ENCODE peak calls at places on chromosomes 2 and 18, in four cellular contexts. T is B cell, H is MM.1S, Q is left ventricle myocardium inferior. K is an unnamed sample.
A peak's percentile ranks its signal among the peaks of the same experiment; 100 is the strongest.

GRCh38 chr2:54048117-54048785 is 67.2 kb upstream of the ACYP2 start:
- DNase-seq in T (no peak), Q (no peak), H (no peak), K (no peak)

GRCh38 chr2:3344897-3345296 is 32.7 kb downstream of the EIPR1 start:
- DNase-seq in Q (no peak), T (no peak), H (no peak), K (no peak)

GRCh38 chr2:27831279-27832050 is 58.7 kb downstream of the RBKS start:
- DNase-seq in T (no peak), H (no peak), Q (no peak), K (no peak)

GRCh38 chr18:31598021-31598805 is 6.5 kb downstream of the TTR start:
- DNase-seq in Q (no peak), H (no peak), T (no peak), K (no peak)

GRCh38 chr2:126419403-126419802 is 236.6 kb upstream of the GYPC start:
- DNase-seq in Q (no peak), T (no peak), H (no peak), K (no peak)

GRCh38 chr18:32975166-32975441 is 202.3 kb upstream of the KLHL14 start:
- DNase-seq in H (no peak), Q (no peak), T (no peak), K (no peak)

GRCh38 chr2:74564222-74564621 is 9.7 kb downstream of the DOK1 start:
- DNase-seq in T (no peak), H (no peak), Q (no peak), K (no peak)

GRCh38 chr2:202514732-202515131 is 120.0 kb upstream of the FAM117B start:
- DNase-seq in H (no peak), Q (no peak), T (no peak), K (no peak)

GRCh38 chr18:39462436-39462835 is 1896.8 kb upstream of the CELF4 start:
- DNase-seq in T (no peak), Q (no peak), H (no peak), K (no peak)

GRCh38 chr2:202529389-202529788 is 105.4 kb upstream of the FAM117B start:
- DNase-seq in Q (no peak), T (no peak), H (no peak), K (no peak)

GRCh38 chr18:54555996-54556395 is 35.0 kb upstream of the DYNAP start:
- DNase-seq in Q (no peak), T (no peak), H (no peak), K (no peak)

GRCh38 chr2:200705305-200705985 is 106.3 kb upstream of the BZW1 start:
- DNase-seq in Q (peak; percentile 21), T (no peak), H (no peak), K (no peak)

GRCh38 chr2:175883586-175884194 is 118.4 kb downstream of the LNPK start:
- DNase-seq in H (no peak), T (no peak), Q (no peak), K (no peak)

GRCh38 chr2:127743477-127744026 is 42.3 kb downstream of the SFT2D3 start:
- DNase-seq in Q (no peak), T (no peak), H (no peak), K (no peak)
- TF ChIP-seq CTCF in Q (no peak), T (no peak), H (no peak), K (no peak)

DNA sequence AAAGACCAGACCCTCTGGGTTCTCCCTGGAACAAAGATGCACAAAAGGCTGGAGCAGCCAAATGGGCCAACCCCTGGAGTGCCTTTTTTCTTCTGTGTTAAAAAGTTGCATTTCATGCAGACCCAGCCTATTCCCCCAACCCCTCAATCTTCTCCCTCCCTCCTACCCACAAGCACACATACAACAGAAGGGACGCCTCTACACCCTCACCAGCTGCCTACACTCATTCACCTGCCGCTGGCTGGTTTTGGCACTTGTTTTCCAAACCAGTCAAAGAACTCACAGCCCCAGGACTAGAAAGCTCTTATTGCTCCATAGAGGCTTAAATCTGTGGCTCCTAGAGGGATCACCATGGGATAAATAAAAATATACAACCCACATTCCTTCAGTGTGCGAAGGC is 16.5 kb downstream of the MARCHF4 start:
- DNase-seq in T (no peak), H (no peak), Q (no peak), K (no peak)
- TF ChIP-seq CTCF in T (no peak), H (no peak), Q (no peak), K (no peak)

GRCh38 chr18:74820160-74820780 is 222.6 kb downstream of the ZNF407 start:
- DNase-seq in Q (no peak), T (no peak), H (no peak), K (no peak)

GRCh38 chr18:74817576-74817975 is 219.9 kb downstream of the ZNF407 start:
- DNase-seq in T (no peak), H (no peak), Q (no peak), K (no peak)

GRCh38 chr18:74825460-74825859 is 227.8 kb downstream of the ZNF407 start:
- DNase-seq in Q (no peak), H (no peak), T (no peak), K (no peak)

GRCh38 chr18:74818776-74819175 is 221.1 kb downstream of the ZNF407 start:
- DNase-seq in Q (no peak), H (no peak), T (no peak), K (no peak)

GRCh38 chr18:74819433-74820059 is 221.9 kb downstream of the ZNF407 start:
- DNase-seq in H (no peak), Q (no peak), T (no peak), K (no peak)
- TF ChIP-seq CTCF in H (peak; percentile 55), Q (peak; percentile 38), T (no peak), K (peak; percentile 32)

GRCh38 chr2:158456309-158457066 is at the start of the genes CCDC148 and PKP4:
- DNase-seq in T (peak; percentile 93), H (peak; percentile 94), Q (peak; percentile 89), K (peak; percentile 96)
- TF ChIP-seq CTCF in T (no peak), H (no peak), Q (peak; percentile 25), K (peak; percentile 24)

DNA sequence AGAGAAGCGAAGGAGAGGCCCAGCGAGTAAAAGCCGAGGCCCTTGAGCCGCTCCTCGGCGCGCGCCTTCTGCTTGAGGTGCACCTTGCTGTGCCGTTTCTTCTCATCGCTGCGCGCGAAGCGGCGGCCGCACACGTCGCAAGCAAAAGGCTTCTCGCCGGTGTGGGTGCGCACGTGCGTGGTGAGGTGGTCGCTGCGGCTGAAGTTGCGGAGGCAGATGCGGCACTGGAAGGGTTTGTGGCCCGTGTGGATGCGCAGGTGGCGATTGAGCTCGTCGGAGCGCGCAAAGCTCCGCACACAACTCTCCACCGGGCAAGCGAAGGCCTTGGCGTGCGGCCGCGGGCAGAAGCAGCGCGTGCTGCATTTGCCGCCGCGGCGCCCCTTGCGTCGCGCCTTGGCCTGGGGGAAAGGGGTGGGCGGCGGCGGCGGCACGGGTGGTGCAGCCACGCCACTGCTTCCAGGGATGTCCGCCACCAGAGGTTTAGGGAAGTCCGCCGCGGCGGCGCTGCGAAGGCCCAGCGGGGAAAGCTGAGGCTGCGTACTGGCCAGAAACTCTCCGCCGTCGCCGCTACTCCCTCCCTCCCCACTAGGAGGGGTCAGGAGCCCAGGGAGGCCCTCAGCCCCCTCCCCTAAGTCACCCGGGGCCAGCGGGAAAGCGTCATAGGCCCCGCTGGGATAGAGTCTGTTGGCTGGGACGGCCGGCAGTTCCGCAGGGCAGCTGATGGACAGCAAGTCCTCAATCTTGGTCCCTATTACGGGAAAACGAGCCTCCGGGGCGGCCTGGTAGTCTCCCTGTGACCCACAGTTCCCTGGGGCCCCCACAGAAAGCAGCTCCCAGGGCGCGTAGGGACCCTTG is 1.7 kb downstream of the EGR4 start:
- DNase-seq in H (no peak), T (peak; percentile 60), Q (no peak), K (no peak)
- TF ChIP-seq CTCF in H (no peak), T (no peak), Q (no peak), K (no peak)